ENCODE peak calls at places on chromosome 7, in five cellular contexts. I, W, M, A and V are unnamed samples.

GRCh38 chr7:114182837-114183236 is 231.8 kb upstream of the FOXP2 start:
- DNase-seq in M (no peak), I (no peak), A (no peak), W (peak; percentile 6), V (no peak)

GRCh38 chr7:16668049-16668858 is 22.3 kb downstream of the BZW2 start:
- DNase-seq in W (peak; percentile 10), I (peak; percentile 29), A (no peak), M (no peak), V (peak; percentile 88)

GRCh38 chr7:111041577-111041976 is 49.4 kb upstream of the LRRN3 start:
- DNase-seq in I (no peak), A (no peak), M (no peak), W (no peak), V (no peak)

GRCh38 chr7:37964196-37964595 is 43.8 kb downstream of the EPDR1 start:
- DNase-seq in I (no peak), W (no peak), A (no peak), M (no peak), V (no peak)

GRCh38 chr7:29408841-29409243 is 154.8 kb upstream of the PRR15 start:
- DNase-seq in M (peak; percentile 15), A (peak; percentile 21), W (peak; percentile 61), I (peak; percentile 66), V (peak; percentile 71)

GRCh38 chr7:44200699-44201461 is at the start of gene YKT6:
- DNase-seq in M (peak; percentile 88), W (peak; percentile 95), A (peak; percentile 84), I (peak; percentile 96), V (peak; percentile 100)

GRCh38 chr7:94301024-94301588 is 93.6 kb upstream of the COL1A2 start:
- DNase-seq in W (peak; percentile 79), M (peak; percentile 67), I (peak; percentile 25), A (no peak), V (peak; percentile 95)

GRCh38 chr7:151777913-151778670 is 98.8 kb downstream of the PRKAG2 start:
- DNase-seq in I (no peak), A (no peak), M (no peak), W (no peak), V (no peak)

GRCh38 chr7:2753148-2753547 is 65.1 kb downstream of the AMZ1 start:
- DNase-seq in M (no peak), W (no peak), A (no peak), I (no peak), V (no peak)

GRCh38 chr7:54940748-54941147 is 78.1 kb upstream of the EGFR start:
- DNase-seq in A (no peak), M (no peak), I (no peak), W (no peak), V (no peak)
- TF ChIP-seq KDM1A in A (no peak), M (no peak), I (no peak), W (no peak), V (no peak)

DNA sequence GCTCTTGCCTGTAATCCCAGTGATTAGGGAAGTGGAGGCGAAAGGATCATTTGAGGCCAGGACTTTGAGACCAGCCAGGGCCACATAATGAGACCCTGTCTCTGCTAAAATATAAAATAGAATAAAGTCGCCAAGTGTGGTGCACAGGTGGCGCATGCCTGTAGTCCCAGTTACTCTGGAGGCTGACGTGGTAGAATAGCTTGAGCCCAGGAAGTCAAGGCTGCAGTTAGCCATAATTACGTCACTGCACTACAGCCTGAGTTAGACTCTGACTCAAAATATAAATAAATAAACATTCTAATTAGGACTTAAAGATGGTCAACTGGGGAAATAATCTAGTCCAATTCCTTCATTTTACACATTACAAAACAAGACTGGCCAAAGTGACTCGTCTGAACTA is 768 bp downstream of the CHCHD2 start:
- DNase-seq in M (no peak), I (no peak), W (peak; percentile 73), A (no peak), V (peak; percentile 56)
- TF ChIP-seq KDM1A in M (no peak), I (no peak), W (no peak), A (no peak), V (no peak)

GRCh38 chr7:11833431-11833830 is 1.4 kb upstream of the THSD7A start:
- DNase-seq in I (no peak), A (no peak), M (no peak), W (no peak), V (no peak)

GRCh38 chr7:11830004-11830403 is 2.0 kb downstream of the THSD7A start:
- DNase-seq in A (no peak), W (no peak), I (no peak), M (no peak), V (no peak)

GRCh38 chr7:11831383-11831726 is 643 bp downstream of the THSD7A start:
- DNase-seq in A (no peak), W (no peak), M (no peak), I (no peak), V (no peak)

GRCh38 chr7:11830582-11831382 is 1.2 kb downstream of the THSD7A start:
- DNase-seq in A (no peak), I (no peak), W (no peak), M (no peak), V (no peak)

DNA sequence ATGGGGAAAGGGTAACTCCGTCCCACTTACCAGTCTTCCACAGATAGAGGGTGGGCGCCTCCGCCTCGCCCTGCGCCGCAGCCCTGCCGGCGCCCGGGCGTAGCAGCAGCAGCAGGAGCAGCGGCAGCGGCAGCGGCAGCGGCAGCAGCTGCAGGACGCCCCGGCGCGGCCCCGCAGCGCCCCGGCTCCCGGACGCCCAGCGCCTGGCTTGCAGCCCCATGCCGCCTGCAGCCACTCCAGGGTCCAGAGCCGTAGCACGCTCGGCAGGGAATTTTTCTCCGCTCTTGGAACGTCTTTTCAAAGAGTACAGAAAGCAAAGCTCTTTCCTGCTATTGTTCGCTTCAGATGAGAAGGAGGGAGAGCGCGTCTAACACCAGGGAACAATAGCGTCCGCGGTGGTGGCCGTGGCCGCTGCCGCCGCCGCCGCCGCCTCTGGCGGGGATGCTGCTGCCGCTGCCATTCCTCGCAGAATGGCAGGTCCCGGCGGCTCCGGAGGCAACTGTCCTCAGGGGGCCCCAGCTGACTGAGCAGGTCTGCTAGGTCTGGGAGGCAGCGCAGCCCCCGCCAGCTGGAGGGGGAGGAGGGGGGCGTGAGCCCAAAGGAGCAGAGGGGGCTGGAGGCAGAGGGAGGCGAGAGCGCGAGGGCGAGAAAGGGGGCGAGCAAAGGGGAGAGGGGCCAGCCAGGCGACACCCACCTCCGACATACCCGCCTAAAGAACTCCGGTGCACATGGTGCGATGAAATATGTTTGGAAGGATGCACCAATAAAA is at the start of gene THSD7A:
- DNase-seq in W (peak; percentile 7), M (peak; percentile 10), I (no peak), A (no peak), V (peak; percentile 46)
- TF ChIP-seq KDM1A in W (no peak), M (no peak), I (no peak), A (no peak), V (no peak)

GRCh38 chr7:142714375-142714774 is 34.9 kb upstream of the PRSS1 start:
- DNase-seq in W (no peak), M (no peak), A (no peak), I (peak; percentile 26), V (no peak)
- TF ChIP-seq KDM1A in W (no peak), M (no peak), A (no peak), I (no peak), V (no peak)

GRCh38 chr7:66859794-66860645 is 61.0 kb upstream of the TMEM248 start:
- DNase-seq in I (no peak), M (no peak), W (no peak), A (no peak), V (no peak)
- TF ChIP-seq KDM1A in I (no peak), M (no peak), W (no peak), A (no peak), V (no peak)

DNA sequence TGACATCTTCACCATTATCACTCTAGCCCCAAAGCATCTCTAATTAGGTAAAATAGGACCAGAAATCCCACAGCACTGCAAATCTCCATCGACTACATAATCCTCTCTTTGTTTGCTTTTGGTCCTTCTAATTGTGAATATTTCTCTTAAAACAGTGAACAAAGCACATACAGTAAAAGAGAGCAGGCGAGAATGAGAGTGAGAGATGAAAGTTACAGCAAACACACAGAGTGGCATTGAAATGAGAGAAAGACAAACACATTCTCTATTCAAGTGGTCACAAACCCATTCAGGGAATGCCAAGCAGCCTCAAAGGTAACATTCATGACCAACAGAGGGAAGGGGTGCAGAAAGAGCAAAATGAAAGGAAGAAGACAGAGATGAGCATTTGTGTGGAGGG is 109.8 kb upstream of the PTN start:
- DNase-seq in A (no peak), W (no peak), I (no peak), M (no peak), V (no peak)
- TF ChIP-seq KDM1A in A (no peak), W (no peak), I (no peak), M (no peak), V (no peak)

DNA sequence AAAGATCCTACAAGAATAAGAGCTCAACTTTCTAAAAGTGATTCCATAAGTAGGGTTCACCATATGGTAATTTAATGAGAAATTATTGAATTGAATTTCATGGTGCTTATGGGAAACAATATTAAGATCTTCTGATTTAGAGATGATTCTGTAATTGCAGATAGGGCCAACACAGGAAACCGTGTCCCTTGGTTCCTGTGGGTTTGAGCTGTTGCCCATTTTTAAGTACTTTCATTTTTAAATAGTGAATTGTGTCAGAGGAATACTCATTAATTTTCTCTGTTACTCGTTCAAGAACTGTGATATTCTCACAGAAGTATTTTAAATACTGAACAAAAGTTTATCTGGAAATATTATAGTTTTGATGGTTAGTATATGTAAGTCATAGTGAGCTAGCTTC is 129.2 kb downstream of the SRI start:
- DNase-seq in I (no peak), M (no peak), A (no peak), W (no peak), V (no peak)
- TF ChIP-seq KDM1A in I (no peak), M (no peak), A (no peak), W (no peak), V (no peak)